ENCODE peak calls at places on chromosomes 6 and 20, in seven cellular contexts. R is astrocyte, M is neural progenitor cell, Q is H9, K is PC-3, P is fibroblast of lung, G is HepG2. X is an unnamed sample.

GRCh38 chr20:15656124-15656523 is 917.1 kb downstream of the KIF16B start:
- DNase-seq in K (peak), P (no peak), M (no peak), G (no peak), R (no peak), Q (no peak), X (no peak)

GRCh38 chr6:80468398-80468797 is 361.9 kb downstream of the BCKDHB start:
- DNase-seq in R (no peak), P (no peak), K (no peak), G (peak), M (no peak), Q (no peak), X (no peak)

GRCh38 chr20:2128542-2128941 is 26.9 kb downstream of the STK35 start:
- DNase-seq in R (no peak), Q (no peak), M (no peak), K (no peak), G (no peak), P (no peak), X (no peak)

GRCh38 chr20:57892471-57892870 is 182.7 kb upstream of the PMEPA1 start:
- DNase-seq in R (no peak), P (no peak), Q (no peak), G (no peak), K (no peak), M (no peak), X (no peak)

GRCh38 chr6:105810105-105810921 is 275.8 kb upstream of the PRDM1 start:
- DNase-seq in R (peak), M (no peak), Q (no peak), G (no peak), K (peak), P (peak), X (peak)

GRCh38 chr20:36097751-36098151 is 56.8 kb upstream of the EPB41L1 start:
- DNase-seq in Q (peak), P (no peak), R (no peak), K (no peak), G (no peak), M (peak), X (no peak)

GRCh38 chr20:48892849-48893352 is 28.6 kb upstream of the ARFGEF2 start:
- DNase-seq in M (no peak), Q (no peak), R (no peak), K (no peak), P (no peak), G (no peak), X (no peak)

GRCh38 chr6:73801652-73802268 is 105.8 kb downstream of the CD109 start:
- DNase-seq in K (peak), R (no peak), G (no peak), Q (no peak), P (peak), M (no peak), X (no peak)

GRCh38 chr6:1736346-1737105 is 126.8 kb downstream of the FOXC1 start:
- DNase-seq in R (no peak), Q (no peak), P (no peak), M (no peak), G (no peak), K (no peak), X (no peak)

GRCh38 chr6:158933075-158933474 is 66.9 kb downstream of the RSPH3 start:
- DNase-seq in R (no peak), G (no peak), Q (no peak), M (no peak), P (no peak), K (no peak), X (no peak)

GRCh38 chr6:13591205-13591921 is 17.0 kb downstream of the SIRT5 start:
- DNase-seq in R (no peak), P (no peak), G (no peak), Q (no peak), K (no peak), M (no peak), X (no peak)

GRCh38 chr6:156720739-156721714 is 56.2 kb upstream of the ARID1B start:
- DNase-seq in P (no peak), R (no peak), M (peak), G (peak), Q (peak), K (no peak), X (peak)

GRCh38 chr6:156717542-156717941 is 59.6 kb upstream of the ARID1B start:
- DNase-seq in M (no peak), Q (no peak), R (no peak), K (no peak), P (no peak), G (no peak), X (no peak)

GRCh38 chr6:156719720-156720563 is 57.2 kb upstream of the ARID1B start:
- DNase-seq in Q (peak), M (peak), G (peak), R (peak), K (peak), P (peak), X (peak)

GRCh38 chr6:156719395-156719719 is 57.8 kb upstream of the ARID1B start:
- DNase-seq in P (no peak), R (no peak), G (no peak), Q (no peak), K (no peak), M (no peak), X (peak)

DNA sequence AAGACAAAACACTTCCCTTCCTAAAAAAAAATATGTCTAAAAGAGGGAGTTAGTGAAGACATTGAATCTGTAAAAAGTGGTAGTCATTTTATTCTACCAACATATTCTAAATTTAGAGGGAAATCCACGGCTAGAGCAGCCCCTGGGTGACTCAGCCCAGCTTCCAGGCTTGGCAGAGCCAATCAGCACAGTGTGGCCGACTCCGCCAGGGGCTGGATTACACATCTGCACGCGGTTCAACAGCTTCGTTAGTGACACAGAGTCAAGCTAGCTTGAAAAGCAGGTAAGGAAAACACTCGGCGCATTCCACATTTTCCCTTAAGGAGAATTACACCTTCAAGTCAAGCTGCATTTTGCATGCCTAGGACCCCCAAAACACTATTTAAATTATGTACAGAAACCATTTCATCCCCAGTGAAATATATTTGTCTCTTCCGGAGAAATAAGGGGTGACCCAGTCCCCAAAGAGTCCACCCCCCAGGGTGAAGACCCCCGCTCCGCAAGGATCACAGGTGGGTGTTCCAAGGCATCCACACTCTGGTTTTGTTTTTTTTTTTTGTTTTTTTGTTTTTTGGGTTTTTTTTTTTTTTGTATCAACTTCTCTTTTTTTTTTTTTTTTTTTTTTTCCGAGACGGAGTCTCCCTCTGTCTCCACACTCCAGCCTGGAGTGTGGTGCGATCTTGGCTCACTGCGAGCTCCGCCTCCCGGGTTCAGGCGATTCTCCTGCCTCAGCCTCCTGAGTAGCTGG is 58.4 kb upstream of the ARID1B start:
- DNase-seq in R (peak), P (no peak), M (peak), Q (peak), G (peak), K (no peak), X (peak)
- H3K27ac ChIP-seq in R (no peak), P (no peak), M (no peak), Q (no peak), G (no peak), K (no peak), X (peak)

GRCh38 chr20:31620246-31620645 is 15.2 kb downstream of the ID1 start:
- DNase-seq in M (no peak), P (no peak), K (peak), R (no peak), Q (no peak), G (no peak), X (no peak)
- H3K9ac ChIP-seq in M (no peak), P (no peak), K (no peak), R (no peak), Q (no peak), G (no peak), X (no peak)

GRCh38 chr20:858011-858410 is 24.5 kb downstream of the FAM110A start:
- DNase-seq in M (no peak), G (no peak), K (no peak), Q (no peak), P (no peak), R (no peak), X (no peak)

GRCh38 chr20:855466-856360 is 22.2 kb downstream of the FAM110A start:
- DNase-seq in G (no peak), M (no peak), K (peak), P (no peak), R (peak), Q (no peak), X (no peak)

GRCh38 chr20:854601-855000 is 21.1 kb downstream of the FAM110A start:
- DNase-seq in Q (no peak), K (no peak), P (no peak), M (no peak), R (no peak), G (no peak), X (no peak)

GRCh38 chr20:853406-853996 is 20.0 kb downstream of the FAM110A start:
- DNase-seq in Q (no peak), R (no peak), G (no peak), P (no peak), K (no peak), M (no peak), X (no peak)

GRCh38 chr20:856361-856775 is 22.9 kb downstream of the FAM110A start:
- DNase-seq in M (no peak), G (no peak), K (peak), R (peak), P (peak), Q (no peak), X (no peak)
- H3K27ac ChIP-seq in M (no peak), G (no peak), K (peak), R (no peak), P (no peak), Q (no peak), X (no peak)

DNA sequence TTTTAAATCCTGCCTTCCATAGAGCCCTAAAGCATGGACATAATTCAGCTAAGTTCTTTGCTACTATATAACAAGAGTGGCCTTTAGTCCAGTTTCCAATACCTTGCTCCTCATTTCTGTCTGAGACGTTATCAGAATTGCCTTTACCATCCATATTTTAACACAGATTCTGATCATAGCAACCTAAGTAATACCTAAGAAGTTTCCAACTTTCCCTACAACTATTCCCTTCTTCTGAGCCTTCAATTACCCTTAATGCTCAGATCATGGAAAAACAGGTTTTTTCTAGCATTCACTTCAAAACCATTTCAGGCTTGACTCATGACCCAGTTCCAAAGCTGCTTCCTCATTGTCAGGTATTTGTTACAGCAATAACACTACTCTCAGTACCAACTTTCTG is 367.1 kb downstream of the C6orf118 start:
- DNase-seq in P (no peak), K (no peak), Q (no peak), G (no peak), M (no peak), R (no peak), X (no peak)
- H3K9ac ChIP-seq in P (no peak), K (no peak), Q (no peak), G (no peak), M (no peak), R (no peak), X (no peak)

DNA sequence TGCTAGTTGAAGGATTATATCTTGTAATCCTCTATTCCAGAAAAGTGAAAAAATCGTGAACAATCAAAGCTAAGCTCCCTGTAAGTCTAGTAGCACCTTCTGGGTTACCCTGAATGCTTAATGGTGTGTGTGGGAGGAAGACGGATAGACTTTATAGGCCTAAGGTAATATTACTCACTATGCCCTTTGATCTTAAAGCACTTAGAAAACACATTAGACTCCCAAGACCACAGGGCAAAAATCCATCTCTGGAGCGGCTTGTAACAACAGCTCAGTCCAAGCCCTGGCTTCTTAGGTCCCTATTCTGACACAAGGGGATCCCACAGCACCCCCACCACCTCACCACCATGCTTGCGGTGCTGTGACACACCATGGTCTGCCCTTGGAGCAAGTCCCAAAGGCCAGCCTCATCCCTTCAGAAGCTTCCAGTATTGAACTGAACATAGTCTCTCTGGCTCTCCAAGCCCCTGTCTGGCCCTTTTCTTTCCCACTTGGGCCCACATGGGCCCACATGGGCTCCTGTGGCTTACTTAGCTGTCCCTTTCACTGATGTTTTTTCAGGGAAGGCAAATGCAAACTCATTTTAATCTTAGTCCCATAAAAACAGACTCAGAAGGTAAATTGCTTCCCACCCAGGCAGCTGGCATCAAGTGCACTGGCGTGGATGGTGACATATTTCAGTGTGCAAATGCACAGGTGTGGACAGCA is 28.3 kb downstream of the C6orf132 start:
- DNase-seq in G (peak), M (no peak), K (peak), Q (no peak), R (peak), P (no peak), X (peak)
- H3K27ac ChIP-seq in G (no peak), M (no peak), K (peak), Q (no peak), R (no peak), P (no peak), X (peak)

X was measured in colonic mucosa.